ENCODE peak calls at places on chromosomes 11 and 22, in four cellular contexts. One of them, this sample, is unnamed.

GRCh38 chr11:124899376-124900145 is 1.9 kb upstream of the ROBO4 start:
- DNase-seq in K562: no peak
- DNase-seq in endothelial cell of umbilical vein: peak
- DNase-seq in GM12878: no peak
- DNase-seq in this sample: no peak

GRCh38 chr11:70541176-70541575 is 142.8 kb downstream of the CTTN start:
- DNase-seq in endothelial cell of umbilical vein: no peak
- DNase-seq in GM12878: no peak
- DNase-seq in K562: no peak
- DNase-seq in this sample: no peak

GRCh38 chr11:62324738-62325556 is 12.3 kb upstream of the ASRGL1 start:
- DNase-seq in K562: peak
- DNase-seq in GM12878: no peak
- DNase-seq in endothelial cell of umbilical vein: peak
- DNase-seq in this sample: peak

GRCh38 chr11:12397953-12398352 is 20.6 kb downstream of the PARVA start:
- DNase-seq in GM12878: no peak
- DNase-seq in K562: no peak
- DNase-seq in endothelial cell of umbilical vein: peak
- DNase-seq in this sample: peak

GRCh38 chr22:37195921-37196320 is 7.9 kb upstream of the C1QTNF6 start:
- DNase-seq in GM12878: no peak
- DNase-seq in endothelial cell of umbilical vein: peak
- DNase-seq in K562: no peak
- DNase-seq in this sample: peak

GRCh38 chr22:49853981-49854791 is 542 bp downstream of the ZBED4 start:
- DNase-seq in endothelial cell of umbilical vein: peak
- DNase-seq in K562: peak
- DNase-seq in GM12878: no peak
- DNase-seq in this sample: peak

GRCh38 chr22:45212306-45212709 is 28.4 kb downstream of the KIAA0930 start:
- DNase-seq in K562: peak
- DNase-seq in GM12878: no peak
- DNase-seq in endothelial cell of umbilical vein: peak
- DNase-seq in this sample: peak

GRCh38 chr11:1038921-1039320 is 2.4 kb upstream of the MUC6 start:
- DNase-seq in GM12878: no peak
- DNase-seq in endothelial cell of umbilical vein: no peak
- DNase-seq in K562: no peak
- DNase-seq in this sample: no peak

GRCh38 chr22:31577711-31578110 is 81.4 kb downstream of the SFI1 start:
- DNase-seq in GM12878: no peak
- DNase-seq in endothelial cell of umbilical vein: no peak
- DNase-seq in K562: no peak
- DNase-seq in this sample: no peak

GRCh38 chr11:67269401-67270255 is 3.4 kb downstream of the GRK2 start:
- DNase-seq in endothelial cell of umbilical vein: peak
- DNase-seq in K562: no peak
- DNase-seq in GM12878: no peak
- DNase-seq in this sample: no peak
- TF ChIP-seq FOS in endothelial cell of umbilical vein: no peak
- TF ChIP-seq FOS in K562: no peak
- TF ChIP-seq FOS in GM12878: no peak
- TF ChIP-seq FOS in this sample: no peak

DNA sequence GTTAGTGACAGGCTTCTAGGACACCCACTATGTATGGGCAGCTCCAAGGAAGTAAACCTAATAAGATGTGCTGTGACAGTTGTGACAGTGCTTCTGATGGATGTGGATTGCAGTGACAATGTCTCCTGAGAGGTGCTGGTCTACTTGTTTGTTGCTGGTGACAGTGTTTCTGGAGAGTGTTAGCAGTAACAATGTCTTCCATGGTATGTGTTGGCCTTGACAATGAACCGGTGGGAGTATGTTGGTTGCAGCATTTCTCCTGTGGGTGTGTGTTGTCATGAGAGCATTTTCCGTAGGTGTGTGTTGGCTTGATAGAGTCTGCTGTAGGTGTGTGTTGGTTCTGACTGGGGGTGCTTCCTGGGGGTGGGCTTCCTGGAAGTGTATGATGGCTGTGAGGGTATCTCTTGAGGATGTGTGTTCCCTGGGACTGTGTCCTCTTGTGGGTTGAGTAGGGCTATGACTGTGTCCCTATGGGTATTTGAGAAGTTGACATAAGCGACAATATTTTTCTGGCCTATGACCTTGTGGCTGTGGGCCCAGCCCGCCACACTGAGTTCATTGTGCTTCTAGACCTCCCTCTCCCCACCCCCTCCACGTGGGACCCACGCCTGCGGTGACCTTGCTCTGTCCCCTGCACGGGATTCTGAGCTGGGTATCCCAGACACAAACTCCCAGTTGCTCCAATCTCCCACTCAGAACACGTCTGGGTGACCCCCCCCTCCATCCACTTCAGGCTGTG is 1.2 kb downstream of the DCHS1 start:
- DNase-seq in K562: no peak
- DNase-seq in endothelial cell of umbilical vein: no peak
- DNase-seq in GM12878: no peak
- DNase-seq in this sample: no peak
- TF ChIP-seq FOS in K562: no peak
- TF ChIP-seq FOS in endothelial cell of umbilical vein: no peak
- TF ChIP-seq FOS in GM12878: no peak
- TF ChIP-seq FOS in this sample: no peak

GRCh38 chr11:111720801-111721494 is 45.2 kb downstream of the PPP2R1B start:
- DNase-seq in endothelial cell of umbilical vein: no peak
- DNase-seq in GM12878: no peak
- DNase-seq in K562: no peak
- DNase-seq in this sample: no peak

GRCh38 chr11:111715142-111715816 is 50.9 kb downstream of the PPP2R1B start:
- DNase-seq in K562: no peak
- DNase-seq in GM12878: no peak
- DNase-seq in endothelial cell of umbilical vein: no peak
- DNase-seq in this sample: no peak

GRCh38 chr11:111718436-111719325 is 47.5 kb downstream of the PPP2R1B start:
- DNase-seq in K562: no peak
- DNase-seq in endothelial cell of umbilical vein: peak
- DNase-seq in GM12878: no peak
- DNase-seq in this sample: peak

GRCh38 chr11:111723595-111723994 is 42.6 kb downstream of the PPP2R1B start:
- DNase-seq in K562: no peak
- DNase-seq in GM12878: no peak
- DNase-seq in endothelial cell of umbilical vein: no peak
- DNase-seq in this sample: no peak

DNA sequence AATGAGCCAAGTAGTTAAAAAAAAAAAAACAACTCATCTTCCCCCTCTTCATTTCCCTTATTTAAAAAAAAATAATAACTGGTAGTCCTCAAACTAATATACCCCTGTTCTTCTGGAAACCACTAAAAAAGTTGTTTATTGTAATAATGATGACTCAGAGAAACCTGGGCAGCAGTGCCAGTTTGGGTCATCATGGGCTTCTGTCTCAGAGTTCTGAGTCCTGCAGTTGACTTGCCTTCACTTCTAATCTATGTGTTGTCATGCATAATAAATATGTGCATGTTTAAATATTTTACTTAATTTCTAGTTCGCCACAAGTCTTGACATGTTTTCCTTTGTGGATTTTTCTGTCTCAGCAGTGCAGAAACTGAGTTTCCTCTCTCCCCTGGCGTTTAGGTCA is 46.8 kb downstream of the PPP2R1B start:
- DNase-seq in GM12878: no peak
- DNase-seq in K562: no peak
- DNase-seq in endothelial cell of umbilical vein: peak
- DNase-seq in this sample: peak
- TF ChIP-seq FOS in GM12878: no peak
- TF ChIP-seq FOS in K562: no peak
- TF ChIP-seq FOS in endothelial cell of umbilical vein: no peak
- TF ChIP-seq FOS in this sample: peak

DNA sequence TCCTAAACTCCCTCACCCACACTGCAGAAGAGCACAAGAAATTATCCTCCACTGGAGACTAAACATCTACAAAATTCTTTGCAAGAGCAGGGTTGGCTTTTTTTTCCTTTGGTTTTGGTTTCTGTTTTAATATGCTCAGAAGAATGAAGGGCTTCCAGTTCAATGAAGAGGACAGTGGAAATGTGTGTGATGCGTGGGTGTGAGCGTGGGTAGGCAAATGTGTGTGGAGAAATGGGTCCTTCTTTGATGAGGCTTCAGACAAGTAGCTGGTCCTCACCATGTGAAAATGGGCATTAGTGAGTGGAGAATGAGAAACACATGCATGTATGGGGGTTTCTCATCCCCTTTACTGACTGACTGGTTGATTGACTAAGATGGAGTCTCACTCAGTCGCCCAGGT is 263.3 kb upstream of the SYN3 start:
- DNase-seq in GM12878: peak
- DNase-seq in K562: no peak
- DNase-seq in endothelial cell of umbilical vein: no peak
- DNase-seq in this sample: no peak
- TF ChIP-seq FOS in GM12878: no peak
- TF ChIP-seq FOS in K562: no peak
- TF ChIP-seq FOS in endothelial cell of umbilical vein: no peak
- TF ChIP-seq FOS in this sample: no peak